ENCODE peak calls at places on chromosomes 11 and 22, in ten cellular contexts. G is ovary; Z is fibroblast of lung; D is breast epithelium; K is CD4-positive, alpha-beta memory T cell; F is Panc1; U is upper lobe of right lung; M is effector memory CD4-positive, alpha-beta T cell; R is GM12878; P is PC-3. J is an unnamed sample. For H3K27me3, the result is how much of the 10 kb centered on the place peaks cover.

GRCh38 chr22:28426346-28427132 is 253.1 kb downstream of the TTC28 start:
- DNase-seq in G (no peak), F (no peak), M (no peak), K (no peak), P (no peak), R (no peak), Z (peak), U (no peak), D (no peak), J (no peak)

GRCh38 chr22:47257566-47257965 is 495.1 kb downstream of the TBC1D22A start:
- DNase-seq in P (no peak), K (no peak), Z (no peak), G (no peak), F (no peak), U (no peak), R (no peak), D (no peak), M (no peak), J (no peak)

GRCh38 chr11:112885744-112886706 is 75.2 kb upstream of the NCAM1 start:
- DNase-seq in P (no peak), M (no peak), U (no peak), R (no peak), Z (no peak), K (no peak), D (no peak), F (no peak), G (no peak), J (no peak)

GRCh38 chr11:11263238-11264030 is 89.6 kb downstream of the CSNK2A3 start:
- DNase-seq in D (no peak), Z (peak), G (no peak), F (no peak), M (no peak), U (no peak), P (peak), R (no peak), K (no peak), J (peak)

GRCh38 chr11:82521427-82521826 is 212.2 kb downstream of the FAM181B start:
- DNase-seq in K (no peak), D (no peak), R (no peak), F (no peak), P (no peak), G (no peak), U (no peak), M (no peak), Z (no peak), J (no peak)

GRCh38 chr11:46738887-46739286 is 19.9 kb downstream of the F2 start:
- DNase-seq in Z (no peak), F (no peak), P (no peak), M (no peak), D (no peak), G (no peak), K (no peak), U (no peak), R (no peak), J (no peak)

GRCh38 chr22:22691716-22692701 is 47.6 kb downstream of the GGTLC2 start:
- DNase-seq in P (peak), Z (no peak), F (no peak), K (no peak), M (no peak), D (no peak), U (no peak), R (no peak), G (no peak), J (no peak)

GRCh38 chr22:28582806-28583205 is 96.8 kb downstream of the TTC28 start:
- DNase-seq in Z (peak), K (no peak), D (no peak), R (no peak), M (no peak), G (no peak), F (no peak), P (peak), U (no peak), J (no peak)

GRCh38 chr22:42172385-42173172 is 42.0 kb upstream of the CYP2D6 start:
- DNase-seq in M (no peak), D (no peak), U (no peak), K (no peak), R (no peak), Z (peak), G (no peak), P (no peak), F (no peak), J (no peak)

GRCh38 chr11:11057472-11057854 is 199.6 kb upstream of the ZBED5 start:
- DNase-seq in Z (peak), M (no peak), U (no peak), P (no peak), D (no peak), R (no peak), K (no peak), G (no peak), F (no peak), J (no peak)

GRCh38 chr22:44668190-44668885 is 33.7 kb upstream of the PRR5 start:
- DNase-seq in D (no peak), M (peak), K (peak), U (no peak), F (no peak), R (no peak), Z (no peak), G (no peak), P (no peak), J (peak)

GRCh38 chr11:61538636-61538961 is 30.1 kb downstream of the LRRC10B start:
- DNase-seq in G (no peak), U (no peak), D (no peak), Z (no peak), P (no peak), R (no peak), K (no peak), F (no peak), M (no peak), J (no peak)
- H3K27me3 ChIP-seq in G (under half), U (under half), D (under half), Z (under half), P (under half), R (under half), K (under half), F (under half), M (under half), J (under half)

GRCh38 chr22:30705710-30706651 is 11.3 kb downstream of the OSBP2 start:
- DNase-seq in M (no peak), G (no peak), P (peak), F (no peak), Z (peak), U (no peak), D (no peak), K (no peak), R (peak), J (no peak)
- H3K4me3 ChIP-seq in M (no peak), G (no peak), P (no peak), F (no peak), Z (no peak), U (no peak), D (no peak), K (no peak), R (peak), J (no peak)

GRCh38 chr11:129702410-129703390 is 112.9 kb upstream of the TMEM45B start:
- DNase-seq in M (no peak), R (no peak), P (peak), Z (no peak), U (no peak), D (peak), K (no peak), G (no peak), F (no peak), J (no peak)
- H3K27me3 ChIP-seq in M (under half), R (under half), P (under half), Z (under half), U (under half), D (under half), K (under half), G (under half), F (under half), J (under half)

GRCh38 chr11:130612291-130612802 is 163.9 kb downstream of the ADAMTS15 start:
- DNase-seq in G (no peak), D (no peak), Z (peak), K (no peak), F (no peak), R (no peak), U (no peak), P (no peak), M (no peak), J (no peak)

GRCh38 chr11:130609121-130610035 is 160.9 kb downstream of the ADAMTS15 start:
- DNase-seq in G (peak), Z (no peak), U (peak), D (peak), P (no peak), M (no peak), K (no peak), F (no peak), R (no peak), J (peak)

GRCh38 chr11:130608267-130608666 is 159.8 kb downstream of the ADAMTS15 start:
- DNase-seq in R (no peak), D (no peak), U (no peak), F (no peak), G (no peak), Z (no peak), P (no peak), K (no peak), M (no peak), J (no peak)

GRCh38 chr11:130613396-130613795 is 165.0 kb downstream of the ADAMTS15 start:
- DNase-seq in K (no peak), M (no peak), F (no peak), D (no peak), R (no peak), P (no peak), Z (no peak), U (no peak), G (no peak), J (no peak)

GRCh38 chr11:130611791-130612251 is 163.4 kb downstream of the ADAMTS15 start:
- DNase-seq in U (no peak), F (no peak), G (no peak), Z (peak), K (no peak), R (no peak), M (no peak), D (no peak), P (peak), J (no peak)
- H3K4me3 ChIP-seq in U (no peak), F (no peak), G (no peak), Z (no peak), K (no peak), R (no peak), M (no peak), D (no peak), P (no peak), J (no peak)

GRCh38 chr11:73358071-73358470 is 18.1 kb upstream of the RELT start:
- DNase-seq in K (no peak), P (no peak), U (no peak), R (no peak), M (no peak), G (no peak), Z (peak), D (no peak), F (no peak), J (no peak)

GRCh38 chr11:73360743-73361369 is 15.3 kb upstream of the RELT start:
- DNase-seq in G (no peak), D (no peak), M (no peak), R (no peak), P (no peak), F (no peak), Z (no peak), U (no peak), K (no peak), J (no peak)

GRCh38 chr11:73359341-73359740 is 16.9 kb upstream of the RELT start:
- DNase-seq in K (no peak), U (no peak), M (no peak), F (no peak), Z (no peak), P (no peak), G (no peak), R (no peak), D (no peak), J (peak)

GRCh38 chr11:73359930-73360742 is 16.1 kb upstream of the RELT start:
- DNase-seq in U (no peak), K (no peak), R (no peak), P (peak), F (no peak), Z (peak), G (no peak), M (no peak), D (no peak), J (peak)

DNA sequence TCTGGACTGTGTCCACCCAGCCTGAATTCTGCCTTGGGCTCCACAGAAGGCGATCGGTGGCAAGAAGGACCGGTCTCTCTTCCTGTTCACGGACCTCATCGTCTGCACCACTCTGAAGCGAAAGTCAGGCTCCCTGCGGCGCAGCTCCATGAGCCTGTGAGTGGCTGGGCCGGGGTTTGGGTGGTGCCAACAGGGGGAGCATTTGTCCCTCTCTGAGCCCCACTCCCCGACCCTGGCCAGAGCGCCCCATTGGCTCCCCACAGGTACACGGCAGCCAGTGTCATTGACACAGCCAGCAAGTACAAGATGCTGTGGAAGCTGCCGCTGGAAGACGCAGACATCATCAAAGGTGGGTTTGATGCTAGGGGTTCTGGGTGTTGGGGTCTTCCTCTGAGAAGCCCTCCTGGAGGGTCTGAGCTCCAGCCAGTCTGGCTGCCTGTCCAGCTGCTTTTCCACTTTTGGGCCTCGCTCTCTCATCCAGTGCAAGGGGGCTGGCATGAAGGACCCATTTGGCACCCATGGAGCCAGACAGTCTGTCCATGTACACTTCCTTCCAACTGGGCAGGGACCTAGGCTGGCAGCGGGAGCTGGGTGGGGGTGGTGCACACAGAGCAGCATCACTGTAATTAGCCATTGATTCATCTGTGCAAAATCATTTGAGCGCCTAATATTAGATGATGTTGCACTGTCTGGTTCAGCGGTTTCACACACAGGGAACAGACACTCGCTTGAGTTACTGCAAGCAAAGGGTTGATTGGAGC is 19.0 kb upstream of the RELT start:
- DNase-seq in G (no peak), U (no peak), K (no peak), F (no peak), Z (no peak), M (no peak), D (no peak), P (no peak), R (no peak), J (no peak)
- H3K27me3 ChIP-seq in G (under half), U (under half), K (under half), F (under half), Z (under half), M (under half), D (under half), P (under half), R (under half), J (under half)